ENCODE peak calls at places on chromosomes 4 and X, in seven cellular contexts. L is neural progenitor cell; X is HCT116; I is tibial nerve; B is Jurkat, Clone E6-1; G is HFF-Myc; U is right cardiac atrium. Y is an unnamed sample.

GRCh38 chrX:28058906-28059305 is 77.7 kb upstream of the DCAF8L1 start:
- DNase-seq in L (no peak), X (no peak), I (no peak), B (no peak), G (no peak), U (no peak), Y (no peak)

GRCh38 chr4:108446554-108446953 is 173.8 kb upstream of the RPL34 start:
- DNase-seq in L (no peak), X (no peak), I (no peak), B (no peak), G (no peak), U (no peak), Y (no peak)

GRCh38 chrX:107659768-107660167 is 31.5 kb downstream of the PRPS1 start:
- DNase-seq in L (no peak), X (no peak), I (peak; percentile 43), B (no peak), G (no peak), U (no peak), Y (peak; percentile 38)

GRCh38 chrX:1418901-1419544 is 27.1 kb upstream of the SLC25A6 start:
- DNase-seq in L (no peak), X (no peak), I (no peak), B (no peak), G (no peak), U (peak; percentile 63), Y (peak; percentile 71)

GRCh38 chrX:31658360-31658759 is 586.5 kb upstream of the FTHL17 start:
- DNase-seq in L (no peak), X (no peak), I (no peak), B (no peak), G (no peak), U (no peak), Y (no peak)

GRCh38 chrX:1763294-1763693 is 148.4 kb downstream of the ASMT start:
- DNase-seq in L (no peak), X (no peak), I (no peak), B (no peak), G (no peak), U (no peak), Y (no peak)

GRCh38 chr4:118736867-118737266 is 51.7 kb downstream of the METTL14 start:
- DNase-seq in L (no peak), X (no peak), I (no peak), B (no peak), G (no peak), U (no peak), Y (no peak)

GRCh38 chr4:106329027-106329618 is 12.8 kb downstream of the AIMP1 start:
- DNase-seq in L (peak; percentile 26), X (peak; percentile 28), I (no peak), B (peak; percentile 42), G (no peak), U (no peak), Y (peak; percentile 34)

GRCh38 chrX:88613338-88613737 is 133.7 kb upstream of the CPXCR1 start:
- DNase-seq in L (peak; percentile 77), X (no peak), I (no peak), B (no peak), G (no peak), U (no peak), Y (peak; percentile 15)

GRCh38 chr4:94349193-94349592 is 6.6 kb upstream of the HPGDS start:
- DNase-seq in L (no peak), X (no peak), I (no peak), B (no peak), G (no peak), U (no peak), Y (no peak)

GRCh38 chrX:54482839-54483593 is 13.0 kb downstream of the FGD1 start:
- DNase-seq in L (peak; percentile 28), X (no peak), I (no peak), B (no peak), G (no peak), U (peak; percentile 76), Y (peak; percentile 76)

GRCh38 chrX:5113128-5113527 is 1115.5 kb downstream of the NLGN4X start:
- DNase-seq in L (peak; percentile 30), X (no peak), I (no peak), B (peak; percentile 25), G (no peak), U (no peak), Y (no peak)

GRCh38 chr4:138910914-138911336 is 104.7 kb upstream of the NOCT start:
- DNase-seq in L (peak; percentile 92), X (no peak), I (peak; percentile 55), B (no peak), G (peak; percentile 42), U (peak; percentile 91), Y (peak; percentile 38)

GRCh38 chr4:101695176-101695575 is 95.4 kb upstream of the BANK1 start:
- DNase-seq in L (no peak), X (no peak), I (no peak), B (no peak), G (no peak), U (no peak), Y (no peak)

GRCh38 chrX:14616301-14616700 is 87.0 kb downstream of the GLRA2 start:
- DNase-seq in L (no peak), X (no peak), I (no peak), B (no peak), G (no peak), U (no peak), Y (no peak)

GRCh38 chr4:98745372-98745771 is 87.0 kb upstream of the TSPAN5 start:
- DNase-seq in L (no peak), X (no peak), I (no peak), B (no peak), G (no peak), U (no peak), Y (no peak)

GRCh38 chr4:146550161-146550560 is 28.4 kb upstream of the SLC10A7 start:
- DNase-seq in L (no peak), X (no peak), I (no peak), B (no peak), G (no peak), U (no peak), Y (no peak)

GRCh38 chrX:11557120-11557519 is 108.6 kb downstream of the ARHGAP6 start:
- DNase-seq in L (no peak), X (no peak), I (no peak), B (no peak), G (no peak), U (no peak), Y (no peak)

GRCh38 chr4:168740686-168741085 is 243.8 kb downstream of the PALLD start:
- DNase-seq in L (no peak), X (no peak), I (no peak), B (no peak), G (no peak), U (no peak), Y (no peak)

GRCh38 chrX:26597981-26598380 is 382.0 kb downstream of the MAGEB5 start:
- DNase-seq in L (no peak), X (no peak), I (no peak), B (no peak), G (no peak), U (no peak), Y (no peak)

GRCh38 chrX:41538707-41539106 is 91.6 kb downstream of the NYX start:
- DNase-seq in L (no peak), X (no peak), I (no peak), B (no peak), G (no peak), U (no peak), Y (no peak)

GRCh38 chr4:88283661-88284377 is 542 bp downstream of the PPM1K start:
- DNase-seq in L (peak; percentile 81), X (peak; percentile 12), I (peak; percentile 42), B (peak; percentile 24), G (no peak), U (peak; percentile 87), Y (peak; percentile 81)

GRCh38 chrX:110026099-110026844 is 23.4 kb downstream of the TMEM164 start:
- DNase-seq in L (peak; percentile 26), X (no peak), I (no peak), B (no peak), G (no peak), U (no peak), Y (no peak)

GRCh38 chr4:38759077-38759789 is 23.6 kb downstream of the TLR10 start:
- DNase-seq in L (peak; percentile 67), X (no peak), I (peak; percentile 74), B (peak; percentile 30), G (peak; percentile 33), U (peak; percentile 78), Y (peak; percentile 21)

GRCh38 chrX:53279296-53280237 is 1.8 kb downstream of the IQSEC2 start:
- DNase-seq in L (no peak), X (no peak), I (no peak), B (no peak), G (no peak), U (no peak), Y (peak; percentile 67)

GRCh38 chrX:42143866-42144592 is 220.7 kb upstream of the CASK start:
- DNase-seq in L (no peak), X (no peak), I (no peak), B (no peak), G (no peak), U (no peak), Y (no peak)

GRCh38 chrX:129739591-129739990 is 812 bp downstream of the XPNPEP2 start:
- DNase-seq in L (no peak), X (no peak), I (no peak), B (no peak), G (no peak), U (no peak), Y (peak; percentile 30)
- H3K4me3 ChIP-seq in L (no peak overlapping the region), X (no peak overlapping the region), I (no peak overlapping the region), B (no peak overlapping the region), G (no peak overlapping the region), U (no peak overlapping the region), Y (no peak overlapping the region)

GRCh38 chr4:56051049-56051709 is 102.4 kb downstream of the CEP135 start:
- DNase-seq in L (no peak), X (no peak), I (no peak), B (no peak), G (no peak), U (no peak), Y (no peak)
- H3K4me3 ChIP-seq in L (peak overlapping the region; percentile 91), X (no peak overlapping the region), I (no peak overlapping the region), B (no peak overlapping the region), G (no peak overlapping the region), U (no peak overlapping the region), Y (no peak overlapping the region)

DNA sequence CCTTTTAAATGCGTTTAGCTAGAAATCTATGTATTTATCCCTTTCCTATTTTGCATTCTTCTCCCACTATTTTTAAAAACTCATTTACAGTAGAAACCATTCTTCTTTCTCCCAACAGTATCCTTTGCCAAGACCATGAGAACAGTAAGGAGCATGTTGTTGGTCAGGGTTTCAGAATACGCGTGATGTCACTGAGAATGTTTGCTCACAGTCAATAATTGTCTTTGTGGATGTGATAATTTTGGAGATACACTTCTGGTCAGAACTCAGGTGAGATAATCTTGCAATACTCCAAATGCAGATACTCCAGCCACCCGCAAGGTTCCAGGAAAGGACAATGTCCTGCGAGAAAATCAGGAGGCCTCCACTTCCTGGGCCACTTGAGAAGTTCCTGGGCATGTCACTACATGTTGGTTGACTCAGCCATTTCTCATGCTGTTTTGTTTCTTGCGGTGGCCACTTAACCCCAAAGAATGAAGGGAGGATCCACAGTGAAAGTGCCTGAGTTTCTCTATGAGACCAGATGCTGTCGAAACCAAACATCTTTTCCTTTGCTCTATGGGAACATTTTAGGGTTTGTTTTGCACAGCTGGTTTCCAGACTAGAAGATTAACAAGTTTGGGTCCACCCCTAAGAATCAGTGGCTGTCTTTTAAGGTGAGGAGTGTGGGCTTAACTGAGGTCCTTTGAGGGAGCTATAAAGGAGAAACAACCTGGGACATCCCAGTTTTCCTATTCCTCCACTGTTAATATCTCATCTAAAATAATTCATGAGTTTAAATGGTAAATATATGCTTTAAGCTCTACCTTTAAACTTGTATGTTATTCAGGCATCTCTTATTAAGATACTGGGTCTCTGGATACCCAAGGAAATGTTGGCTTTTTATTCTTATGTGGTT is 116.0 kb downstream of the SOWAHB start:
- DNase-seq in L (no peak), X (peak; percentile 80), I (no peak), B (no peak), G (peak; percentile 99), U (no peak), Y (no peak)
- H3K4me3 ChIP-seq in L (no peak overlapping the region), X (peak overlapping the region; percentile 26), I (no peak overlapping the region), B (no peak overlapping the region), G (no peak overlapping the region), U (no peak overlapping the region), Y (no peak overlapping the region)

GRCh38 chr4:185721949-185722316 is 90.1 kb downstream of the SORBS2 start:
- DNase-seq in L (no peak), X (no peak), I (no peak), B (no peak), G (no peak), U (no peak), Y (no peak)
- H3K4me3 ChIP-seq in L (no peak overlapping the region), X (no peak overlapping the region), I (no peak overlapping the region), B (no peak overlapping the region), G (no peak overlapping the region), U (no peak overlapping the region), Y (no peak overlapping the region)